ENCODE peak calls at places on chromosomes 12 and 14, in five cellular contexts. F, S, P, R and C are unnamed samples.

GRCh38 chr12:66028388-66028787 is 102.2 kb downstream of the LLPH start:
- DNase-seq in F (no peak), S (no peak), P (no peak), R (no peak), C (no peak)

GRCh38 chr14:51368721-51369163 is 128.7 kb downstream of the TMX1 start:
- DNase-seq in F (no peak), S (peak; percentile 1), P (no peak), R (no peak), C (no peak)

GRCh38 chr12:92439397-92439779 is 263.4 kb upstream of the PLEKHG7 start:
- DNase-seq in F (no peak), S (no peak), P (no peak), R (no peak), C (no peak)

GRCh38 chr12:45669762-45670161 is 59.7 kb upstream of the ARID2 start:
- DNase-seq in F (no peak), S (no peak), P (no peak), R (no peak), C (no peak)

GRCh38 chr14:22850944-22851790 is 14.8 kb downstream of the MMP14 start:
- DNase-seq in F (no peak), S (no peak), P (no peak), R (no peak), C (peak; percentile 38)

GRCh38 chr14:72594099-72594901 is 299.6 kb downstream of the DPF3 start:
- DNase-seq in F (no peak), S (peak; percentile 56), P (peak; percentile 37), R (no peak), C (no peak)

GRCh38 chr12:124490584-124491305 is 76.7 kb downstream of the NCOR2 start:
- DNase-seq in F (no peak), S (peak; percentile 91), P (no peak), R (no peak), C (peak; percentile 62)

GRCh38 chr12:77324763-77325468 is 259.5 kb upstream of the E2F7 start:
- DNase-seq in F (peak; percentile 72), S (peak; percentile 67), P (peak; percentile 56), R (peak; percentile 79), C (peak; percentile 91)

GRCh38 chr14:68729556-68729955 is 63.3 kb downstream of the ZFP36L1 start:
- DNase-seq in F (no peak), S (peak; percentile 55), P (no peak), R (no peak), C (no peak)

GRCh38 chr14:22764382-22764781 is 2.1 kb upstream of the OXA1L start:
- DNase-seq in F (no peak), S (no peak), P (no peak), R (no peak), C (no peak)

GRCh38 chr12:124921200-124922008 is 7.0 kb upstream of the UBC start:
- DNase-seq in F (no peak), S (peak; percentile 67), P (peak; percentile 75), R (peak; percentile 58), C (peak; percentile 65)

GRCh38 chr14:55117816-55118441 is 11.1 kb upstream of the LGALS3 start:
- DNase-seq in F (no peak), S (no peak), P (no peak), R (no peak), C (no peak)

GRCh38 chr14:56131865-56132830 is 13.9 kb downstream of the PELI2 start:
- DNase-seq in F (no peak), S (no peak), P (no peak), R (peak; percentile 75), C (no peak)

GRCh38 chr14:95098984-95099599 is 58.2 kb downstream of the DICER1 start:
- DNase-seq in F (peak; percentile 46), S (peak; percentile 71), P (no peak), R (peak; percentile 60), C (peak; percentile 51)

GRCh38 chr12:57517187-57517586 is 3.1 kb downstream of the DDIT3 start:
- DNase-seq in F (no peak), S (no peak), P (no peak), R (no peak), C (no peak)
- H3K36me3 ChIP-seq in F (peaks cover 70% of the 10 kb centered on the region), S (peaks cover 13% of the 10 kb centered on the region), P (peaks cover 54% of the 10 kb centered on the region), R (peaks cover 78% of the 10 kb centered on the region), C (peaks cover 49% of the 10 kb centered on the region)

GRCh38 chr14:28895389-28895788 is 128.8 kb downstream of the FOXG1 start:
- DNase-seq in F (no peak), S (no peak), P (no peak), R (no peak), C (no peak)
- H3K4me3 ChIP-seq in F (no peak overlapping the region), S (no peak overlapping the region), P (no peak overlapping the region), R (no peak overlapping the region), C (no peak overlapping the region)

GRCh38 chr14:91401751-91402150 is 15.9 kb downstream of the CCDC88C start:
- DNase-seq in F (no peak), S (no peak), P (no peak), R (no peak), C (peak; percentile 2)
- H3K27me3 ChIP-seq in F (no peaks in the 10 kb centered on the region), S (no peaks in the 10 kb centered on the region), P (no peaks in the 10 kb centered on the region), R (no peaks in the 10 kb centered on the region), C (no peaks in the 10 kb centered on the region)

GRCh38 chr12:910416-910815 is 39.1 kb downstream of the RAD52 start:
- DNase-seq in F (no peak), S (no peak), P (no peak), R (no peak), C (no peak)
- H3K36me3 ChIP-seq in F (peaks cover 96% of the 10 kb centered on the region), S (peaks cover 22% of the 10 kb centered on the region), P (peaks cover 90% of the 10 kb centered on the region), R (peaks cover 81% of the 10 kb centered on the region), C (peaks cover 29% of the 10 kb centered on the region)

GRCh38 chr12:6644257-6644596 is 3.0 kb downstream of the ACRBP start:
- DNase-seq in F (no peak), S (no peak), P (no peak), R (no peak), C (no peak)
- H3K4me3 ChIP-seq in F (no peak overlapping the region), S (no peak overlapping the region), P (no peak overlapping the region), R (no peak overlapping the region), C (no peak overlapping the region)

GRCh38 chr12:114669501-114670256 is 14.3 kb downstream of the TBX3 start:
- DNase-seq in F (no peak), S (no peak), P (no peak), R (no peak), C (peak; percentile 59)

GRCh38 chr12:114668905-114669304 is 15.1 kb downstream of the TBX3 start:
- DNase-seq in F (no peak), S (no peak), P (no peak), R (no peak), C (no peak)

GRCh38 chr12:114666746-114667668 is 17.0 kb downstream of the TBX3 start:
- DNase-seq in F (no peak), S (no peak), P (no peak), R (no peak), C (peak; percentile 75)

GRCh38 chr12:114667669-114668150 is 16.3 kb downstream of the TBX3 start:
- DNase-seq in F (no peak), S (no peak), P (no peak), R (no peak), C (no peak)

DNA sequence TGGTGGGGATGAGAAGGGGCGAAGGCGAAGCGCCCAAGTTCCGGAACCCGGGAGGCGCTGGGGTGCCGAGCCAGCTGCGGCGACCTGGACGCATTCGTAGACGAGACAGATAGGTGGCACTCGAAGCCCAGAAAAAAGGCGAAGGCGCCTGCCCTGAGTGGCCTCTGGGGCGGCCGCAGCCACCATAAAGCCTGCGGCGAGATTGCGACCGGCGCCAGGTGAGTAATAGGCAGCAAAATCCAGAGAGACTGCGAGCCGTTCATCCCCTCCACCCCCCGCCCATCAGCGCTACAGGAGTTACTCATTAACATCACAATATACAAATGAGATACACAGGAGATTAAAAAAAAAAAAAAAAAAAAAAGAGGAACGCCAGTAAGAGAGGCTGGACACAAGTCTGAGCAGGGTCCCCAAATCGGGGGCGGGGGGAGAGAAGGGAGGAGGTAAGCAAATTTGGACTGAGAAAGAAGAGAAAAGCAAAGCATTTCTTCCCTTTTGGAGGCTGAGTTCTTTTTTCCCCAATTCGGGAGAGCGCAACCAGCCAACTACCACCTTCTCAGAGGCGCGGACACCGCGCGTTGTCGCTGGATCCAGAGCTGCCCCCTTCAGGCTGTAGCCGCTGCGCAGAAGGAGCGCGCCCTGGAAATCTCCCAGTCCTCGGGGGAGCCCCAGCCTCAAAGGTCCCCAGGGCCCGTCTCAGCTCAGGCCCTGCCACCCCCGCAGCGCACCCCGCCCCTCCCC is 15.7 kb downstream of the TBX3 start:
- DNase-seq in F (no peak), S (peak; percentile 97), P (no peak), R (peak; percentile 74), C (peak; percentile 92)
- H3K27me3 ChIP-seq in F (peaks cover 89% of the 10 kb centered on the region), S (peaks cover 13% of the 10 kb centered on the region), P (no peaks in the 10 kb centered on the region), R (peaks cover 55% of the 10 kb centered on the region), C (peaks cover 95% of the 10 kb centered on the region)